ENCODE peak calls at places on chromosomes 11 and 22, in five cellular contexts. K is COR-L47, M is HCT116, S is activated gamma-delta T cell treated with Interleukin-2 at 50 U/mL for 16 hours, N is dorsolateral prefrontal cortex. L is an unnamed sample.

GRCh38 chr22:40451230-40451629 is 80.8 kb downstream of the SGSM3 start:
- DNase-seq in S (peak; percentile 17), M (no peak), N (no peak), K (no peak), L (peak; percentile 20)

GRCh38 chr22:47048123-47049077 is 285.9 kb downstream of the TBC1D22A start:
- DNase-seq in N (no peak), M (no peak), K (no peak), S (no peak), L (no peak)

GRCh38 chr22:37624017-37624365 is 15.4 kb downstream of the GGA1 start:
- DNase-seq in M (no peak), K (no peak), N (no peak), S (no peak), L (no peak)

GRCh38 chr11:29093416-29093815 is 923.4 kb downstream of the KCNA4 start:
- DNase-seq in N (no peak), M (no peak), K (no peak), S (no peak), L (no peak)

GRCh38 chr22:32199341-32199740 is 5.5 kb downstream of the RFPL2 start:
- DNase-seq in S (no peak), K (no peak), N (no peak), M (no peak), L (no peak)

GRCh38 chr11:74014880-74015279 is 6.0 kb upstream of the UCP3 start:
- DNase-seq in K (no peak), S (no peak), N (no peak), M (no peak), L (no peak)

GRCh38 chr22:42719656-42720262 is 911 bp downstream of the A4GALT start:
- DNase-seq in S (no peak), K (no peak), N (no peak), M (no peak), L (no peak)

GRCh38 chr11:101738494-101738893 is 154.7 kb upstream of the TRPC6 start:
- DNase-seq in K (peak; percentile 28), S (no peak), N (no peak), M (no peak), L (no peak)

GRCh38 chr11:58060939-58061672 is 30.4 kb downstream of the OR6Q1 start:
- DNase-seq in K (no peak), N (no peak), M (no peak), S (no peak), L (no peak)

GRCh38 chr11:86592047-86592564 is 80.3 kb downstream of the ME3 start:
- DNase-seq in S (no peak), M (no peak), N (no peak), K (no peak), L (no peak)